ENCODE peak calls at places on chromosomes 16 and 17, in five cellular contexts. O is NCI-H1105, I is SK-N-DZ, P is GM20000, Y is hypothalamus. X is an unnamed sample.
A peak's percentile ranks its signal among the peaks of the same experiment; 100 is the strongest.

GRCh38 chr16:11780988-11781680 is 15.9 kb downstream of the ZC3H7A start:
- DNase-seq in I (peak; percentile 82), Y (no peak), O (peak; percentile 50), P (no peak), X (no peak)

GRCh38 chr16:90019543-90020259 is 445 bp upstream of the DBNDD1 start:
- DNase-seq in P (peak; percentile 93), I (peak; percentile 85), O (peak; percentile 58), Y (no peak), X (no peak)

GRCh38 chr17:50346313-50347086 is 574 bp downstream of the XYLT2 start:
- DNase-seq in P (peak; percentile 79), Y (no peak), I (no peak), O (no peak), X (peak; percentile 60)

GRCh38 chr17:55709984-55710383 is 12.7 kb downstream of the TMEM100 start:
- DNase-seq in P (no peak), O (no peak), I (no peak), Y (no peak), X (no peak)

GRCh38 chr17:80163315-80163714 is 6.5 kb upstream of the CARD14 start:
- DNase-seq in P (no peak), Y (no peak), O (no peak), I (no peak), X (no peak)

GRCh38 chr16:28093383-28093725 is 29.8 kb upstream of the GSG1L start:
- DNase-seq in I (no peak), Y (no peak), O (no peak), P (no peak), X (no peak)

GRCh38 chr17:61159415-61159814 is 240.2 kb upstream of the TBX2 start:
- DNase-seq in P (peak; percentile 23), I (no peak), O (no peak), Y (no peak), X (no peak)

GRCh38 chr16:54242199-54242598 is 44.4 kb downstream of the IRX3 start:
- DNase-seq in O (no peak), Y (no peak), P (no peak), I (peak; percentile 75), X (no peak)

GRCh38 chr17:82740906-82741759 is 5.7 kb downstream of the FN3K start:
- DNase-seq in O (no peak), I (no peak), Y (no peak), P (no peak), X (no peak)